ENCODE peak calls at places on chromosome 19, in seven cellular contexts. I, O, M, D, B, X and K are unnamed samples.

GRCh38 chr19:23802290-23802689 is 43.6 kb upstream of the ZNF681 start:
- DNase-seq in I (no peak), O (no peak), M (no peak), D (no peak), B (no peak), X (no peak), K (no peak)

GRCh38 chr19:31214997-31215396 is 134.2 kb downstream of the TSHZ3 start:
- DNase-seq in I (no peak), O (no peak), M (no peak), D (no peak), B (no peak), X (peak; percentile 81), K (no peak)

GRCh38 chr19:43799502-43800142 is 2.6 kb downstream of the LYPD5 start:
- DNase-seq in I (no peak), O (no peak), M (no peak), D (peak; percentile 83), B (peak; percentile 60), X (peak; percentile 50), K (no peak)

GRCh38 chr19:17302391-17303166 is 646 bp downstream of the ABHD8 start:
- DNase-seq in I (no peak), O (no peak), M (no peak), D (no peak), B (peak; percentile 68), X (peak; percentile 20), K (no peak)

GRCh38 chr19:28307963-28308362 is 905.0 kb downstream of the UQCRFS1 start:
- DNase-seq in I (no peak), O (no peak), M (no peak), D (no peak), B (no peak), X (no peak), K (no peak)

GRCh38 chr19:16106121-16106520 is 5.6 kb upstream of the RAB8A start:
- DNase-seq in I (no peak), O (no peak), M (peak; percentile 53), D (no peak), B (no peak), X (peak; percentile 47), K (no peak)

GRCh38 chr19:16429066-16429758 is 42.6 kb downstream of the EPS15L1 start:
- DNase-seq in I (no peak), O (peak; percentile 74), M (no peak), D (no peak), B (no peak), X (peak; percentile 69), K (no peak)

GRCh38 chr19:57434386-57435061 is 601 bp upstream of the ZNF749 start:
- DNase-seq in I (no peak), O (no peak), M (no peak), D (no peak), B (peak; percentile 59), X (peak; percentile 28), K (no peak)

GRCh38 chr19:9075064-9075964 is 11.5 kb upstream of the OR1M1 start:
- DNase-seq in I (peak; percentile 91), O (peak; percentile 61), M (peak; percentile 83), D (no peak), B (peak; percentile 95), X (peak; percentile 96), K (peak; percentile 97)

GRCh38 chr19:11281336-11282049 is 14.5 kb upstream of the TSPAN16 start:
- DNase-seq in I (no peak), O (no peak), M (no peak), D (no peak), B (no peak), X (peak; percentile 50), K (no peak)

GRCh38 chr19:18795540-18795939 is 4.4 kb upstream of the COMP start:
- DNase-seq in I (no peak), O (no peak), M (no peak), D (no peak), B (peak; percentile 59), X (peak; percentile 23), K (peak; percentile 29)

GRCh38 chr19:21900401-21900800 is 64.4 kb upstream of the ZNF43 start:
- DNase-seq in I (no peak), O (no peak), M (no peak), D (peak; percentile 2), B (no peak), X (peak; percentile 48), K (peak; percentile 61)

GRCh38 chr19:13150919-13151604 is 851 bp downstream of the IER2 start:
- DNase-seq in I (no peak), O (peak; percentile 53), M (no peak), D (peak; percentile 90), B (no peak), X (no peak), K (no peak)

GRCh38 chr19:47351545-47351944 is 2.4 kb downstream of the DHX34 start:
- DNase-seq in I (peak; percentile 17), O (no peak), M (peak; percentile 27), D (no peak), B (peak; percentile 75), X (peak; percentile 22), K (no peak)

GRCh38 chr19:43636121-43636683 is 3.4 kb downstream of the CADM4 start:
- DNase-seq in I (no peak), O (no peak), M (no peak), D (no peak), B (peak; percentile 79), X (no peak), K (no peak)

GRCh38 chr19:18453269-18454024 is 15.5 kb upstream of the ISYNA1 start:
- DNase-seq in I (no peak), O (no peak), M (peak; percentile 52), D (no peak), B (no peak), X (peak; percentile 43), K (peak; percentile 54)

GRCh38 chr19:39333507-39333906 is 2.3 kb downstream of the GMFG start:
- DNase-seq in I (no peak), O (no peak), M (no peak), D (no peak), B (no peak), X (no peak), K (no peak)

GRCh38 chr19:52336976-52337375 is 933 bp downstream of the ZNF610 start:
- DNase-seq in I (no peak), O (no peak), M (peak; percentile 27), D (no peak), B (no peak), X (no peak), K (no peak)

GRCh38 chr19:35843676-35844481 is 8.4 kb downstream of the NPHS1 start:
- DNase-seq in I (no peak), O (no peak), M (no peak), D (no peak), B (peak; percentile 95), X (peak; percentile 6), K (no peak)

GRCh38 chr19:3985643-3986259 is 488 bp upstream of the EEF2 start:
- DNase-seq in I (no peak), O (no peak), M (no peak), D (no peak), B (peak; percentile 44), X (no peak), K (no peak)

GRCh38 chr19:41297628-41298326 is 12.2 kb upstream of the CCDC97 start:
- DNase-seq in I (no peak), O (no peak), M (no peak), D (no peak), B (no peak), X (no peak), K (no peak)

GRCh38 chr19:31180907-31181306 is 168.3 kb downstream of the TSHZ3 start:
- DNase-seq in I (no peak), O (no peak), M (no peak), D (peak; percentile 50), B (no peak), X (no peak), K (no peak)

GRCh38 chr19:11832253-11832912 is 16.1 kb upstream of the ZNF439 start:
- DNase-seq in I (no peak), O (no peak), M (no peak), D (no peak), B (no peak), X (no peak), K (no peak)

GRCh38 chr19:47414469-47414868 is 4.9 kb downstream of the MEIS3 start:
- DNase-seq in I (peak; percentile 82), O (no peak), M (no peak), D (no peak), B (peak; percentile 79), X (no peak), K (no peak)

GRCh38 chr19:10421240-10421948 is 1.1 kb downstream of the PDE4A start:
- DNase-seq in I (no peak), O (no peak), M (no peak), D (no peak), B (no peak), X (no peak), K (no peak)

GRCh38 chr19:12995596-12996541 is 594 bp downstream of the NFIX start:
- DNase-seq in I (no peak), O (peak; percentile 61), M (peak; percentile 30), D (peak; percentile 88), B (no peak), X (no peak), K (peak; percentile 31)

GRCh38 chr19:21604351-21604926 is 99.0 kb downstream of the ZNF429 start:
- DNase-seq in I (no peak), O (peak; percentile 14), M (peak; percentile 21), D (no peak), B (peak; percentile 47), X (peak; percentile 17), K (no peak)

GRCh38 chr19:45444318-45445041 is 20.8 kb upstream of the ERCC1 start:
- DNase-seq in I (peak; percentile 99), O (peak; percentile 96), M (peak; percentile 70), D (peak; percentile 99), B (peak; percentile 97), X (no peak), K (peak; percentile 96)

GRCh38 chr19:33005440-33005839 is 33.4 kb downstream of the FAAP24 start:
- DNase-seq in I (peak; percentile 32), O (no peak), M (no peak), D (no peak), B (peak; percentile 64), X (peak; percentile 50), K (peak; percentile 89)

DNA sequence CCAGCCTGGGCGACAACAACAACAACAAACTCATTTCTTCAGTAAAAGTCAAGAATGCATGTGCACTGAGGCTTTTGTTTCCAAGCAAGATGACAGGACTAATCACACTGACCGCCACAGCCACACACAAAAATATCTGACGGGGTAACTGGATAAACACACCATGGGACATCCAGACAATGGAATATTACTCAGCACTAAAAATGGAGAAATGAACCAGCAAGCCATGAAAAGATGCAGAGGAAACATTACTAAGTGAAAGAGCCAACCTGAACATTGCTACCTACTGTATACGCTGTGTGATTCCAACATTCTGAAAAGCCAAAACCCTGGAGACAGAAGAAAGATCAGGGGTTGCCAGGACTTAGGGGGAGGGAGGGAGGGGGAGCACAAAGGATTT is 36.7 kb downstream of the FAAP24 start:
- DNase-seq in I (no peak), O (no peak), M (no peak), D (no peak), B (no peak), X (no peak), K (no peak)
- TF ChIP-seq CTCF in I (no peak), O (no peak), M (no peak), D (no peak), B (no peak), X (no peak), K (no peak)

GRCh38 chr19:50922316-50922853 is 11.2 kb upstream of the KLK4 start:
- DNase-seq in I (peak; percentile 91), O (peak; percentile 69), M (peak; percentile 67), D (no peak), B (peak; percentile 95), X (peak; percentile 68), K (peak; percentile 77)
- TF ChIP-seq CTCF in I (peak; percentile 94), O (peak; percentile 69), M (peak; percentile 82), D (no peak), B (peak; percentile 95), X (peak; percentile 89), K (peak; percentile 96)

GRCh38 chr19:1744822-1745563 is 8.3 kb upstream of the ONECUT3 start:
- DNase-seq in I (no peak), O (no peak), M (no peak), D (no peak), B (no peak), X (no peak), K (no peak)
- TF ChIP-seq CTCF in I (no peak), O (no peak), M (no peak), D (no peak), B (no peak), X (no peak), K (no peak)

GRCh38 chr19:48954595-48955307 is at the start of gene BAX:
- DNase-seq in I (peak; percentile 99), O (peak; percentile 96), M (peak; percentile 93), D (peak; percentile 99), B (peak; percentile 99), X (peak; percentile 87), K (peak; percentile 97)
- TF ChIP-seq CTCF in I (no peak), O (no peak), M (no peak), D (no peak), B (peak; percentile 37), X (no peak), K (no peak)